ENCODE peak calls at places on chromosomes 12 and 14, in seven cellular contexts. S, V, M, F, H, Z and C are unnamed samples.

GRCh38 chr12:6873094-6874006 is at the start of gene SPSB2:
- DNase-seq in V (peak), H (peak), Z (peak), F (peak), S (peak), M (peak), C (peak)

GRCh38 chr12:123141615-123142517 is 9.0 kb downstream of the PITPNM2 start:
- DNase-seq in S (no peak), F (no peak), V (peak), H (no peak), M (peak), Z (no peak), C (peak)

GRCh38 chr12:106094304-106094703 is 44.5 kb downstream of the NUAK1 start:
- DNase-seq in Z (no peak), H (no peak), M (no peak), F (no peak), S (no peak), V (peak), C (no peak)

GRCh38 chr12:56338643-56339422 is at the start of gene IL23A:
- DNase-seq in S (no peak), V (no peak), H (peak), F (peak), Z (no peak), M (no peak), C (no peak)

GRCh38 chr14:52241102-52241793 is 26.2 kb upstream of the PTGDR start:
- DNase-seq in H (no peak), M (no peak), F (no peak), S (no peak), V (no peak), Z (no peak), C (no peak)

GRCh38 chr14:104789752-104790743 is 5.5 kb downstream of the AKT1 start:
- DNase-seq in Z (no peak), S (no peak), V (no peak), F (no peak), H (no peak), M (no peak), C (no peak)

GRCh38 chr12:94098466-94098865 is 49.9 kb upstream of the PLXNC1 start:
- DNase-seq in M (no peak), V (no peak), S (no peak), Z (no peak), H (no peak), F (no peak), C (no peak)

GRCh38 chr12:42104087-42104486 is 40.6 kb downstream of the GXYLT1 start:
- DNase-seq in V (no peak), M (no peak), F (no peak), Z (no peak), S (no peak), H (no peak), C (no peak)

GRCh38 chr12:20184514-20184913 is 183.8 kb upstream of the PDE3A start:
- DNase-seq in V (no peak), Z (no peak), S (no peak), M (no peak), H (no peak), F (no peak), C (no peak)

GRCh38 chr12:126570571-126570970 is 1505.3 kb downstream of the AACS start:
- DNase-seq in Z (no peak), V (no peak), S (no peak), F (no peak), H (no peak), M (no peak), C (no peak)

GRCh38 chr12:20656600-20656999 is 38.5 kb upstream of the SLCO1C1 start:
- DNase-seq in H (no peak), Z (no peak), V (peak), M (no peak), F (no peak), S (no peak), C (no peak)

GRCh38 chr12:10722502-10722904 is 620 bp downstream of the YBX3 start:
- DNase-seq in H (peak), F (no peak), M (peak), V (peak), Z (peak), S (peak), C (peak)

GRCh38 chr14:104824353-104824997 is 23.6 kb downstream of the ZBTB42 start:
- DNase-seq in M (no peak), V (no peak), Z (no peak), F (no peak), S (no peak), H (no peak), C (no peak)

GRCh38 chr14:104593241-104593701 is 11.3 kb downstream of the TMEM179 start:
- DNase-seq in Z (no peak), M (no peak), S (peak), F (no peak), H (no peak), V (no peak), C (no peak)

GRCh38 chr12:131209082-131210070 is 255.7 kb downstream of the ADGRD1 start:
- DNase-seq in Z (no peak), S (no peak), H (no peak), V (no peak), M (no peak), F (no peak), C (no peak)

GRCh38 chr12:92098594-92099370 is 46.9 kb downstream of the BTG1 start:
- DNase-seq in Z (no peak), M (no peak), V (peak), H (no peak), F (no peak), S (no peak), C (no peak)

GRCh38 chr12:82800185-82800584 is 113.5 kb downstream of the TMTC2 start:
- DNase-seq in H (no peak), Z (no peak), S (peak), M (no peak), F (no peak), V (no peak), C (no peak)

GRCh38 chr12:110619534-110619953 is 5.6 kb downstream of the TCTN1 start:
- DNase-seq in Z (no peak), M (no peak), V (no peak), S (peak), F (no peak), H (no peak), C (no peak)

GRCh38 chr12:68790081-68790951 is 17.7 kb upstream of the MDM2 start:
- DNase-seq in M (no peak), S (no peak), V (no peak), H (no peak), Z (no peak), F (no peak), C (no peak)

GRCh38 chr12:68786929-68787328 is 21.0 kb upstream of the MDM2 start:
- DNase-seq in Z (no peak), F (no peak), M (no peak), V (peak), H (no peak), S (no peak), C (no peak)

GRCh38 chr12:68788554-68789143 is 19.3 kb upstream of the MDM2 start:
- DNase-seq in H (no peak), F (no peak), S (no peak), Z (no peak), M (no peak), V (no peak), C (no peak)

GRCh38 chr12:68790952-68791234 is 17.1 kb upstream of the MDM2 start:
- DNase-seq in F (no peak), Z (no peak), V (no peak), H (no peak), M (no peak), S (no peak), C (no peak)

GRCh38 chr12:68789144-68789878 is 18.7 kb upstream of the MDM2 start:
- DNase-seq in H (no peak), S (no peak), M (no peak), F (no peak), Z (no peak), V (peak), C (no peak)
- H3K27ac ChIP-seq in H (no peak), S (no peak), M (no peak), F (no peak), Z (peak), V (peak), C (no peak)

DNA sequence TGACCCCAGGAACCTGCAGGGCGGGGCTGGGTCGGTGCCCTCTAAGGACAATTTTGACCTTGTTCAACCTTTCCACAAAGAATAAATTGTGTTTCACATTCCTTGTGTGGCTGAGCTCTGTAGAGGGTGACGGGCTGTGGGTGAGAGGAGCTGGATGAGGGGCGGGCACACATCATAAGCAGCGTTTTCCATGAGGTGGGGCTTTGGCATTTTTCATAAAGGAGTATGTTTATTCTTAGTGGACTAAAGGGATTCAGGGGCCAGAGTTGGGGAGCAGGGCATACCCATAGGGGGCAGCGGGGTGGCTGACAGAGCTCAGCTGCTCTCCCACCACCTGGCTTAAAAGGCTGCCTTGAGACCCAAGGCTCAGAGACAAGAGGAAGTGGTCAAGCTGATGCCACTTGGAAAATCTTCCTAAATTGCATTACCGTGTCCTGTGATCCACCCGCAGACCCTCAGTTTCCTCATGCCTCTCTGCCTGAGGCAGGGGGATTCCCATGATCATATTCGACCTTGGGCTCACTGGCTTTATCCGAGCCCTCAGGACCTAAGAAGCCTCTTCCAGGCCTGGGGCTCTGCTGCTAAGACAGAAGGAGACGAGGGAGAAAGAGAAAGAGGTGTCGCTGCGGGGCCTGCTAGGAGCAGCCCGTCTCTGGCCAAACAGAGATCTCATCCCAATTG is 11.4 kb downstream of the MMP14 start:
- DNase-seq in M (no peak), Z (no peak), H (no peak), F (no peak), S (peak), V (no peak), C (no peak)
- TF ChIP-seq CTCF in M (no peak), Z (no peak), H (no peak), F (no peak), S (peak), V (no peak), C (peak)

GRCh38 chr12:1773937-1774655 is 46.3 kb upstream of the LRTM2 start:
- DNase-seq in H (no peak), F (no peak), V (no peak), Z (no peak), S (no peak), M (no peak), C (no peak)
- H3K27ac ChIP-seq in H (no peak), F (no peak), V (no peak), Z (no peak), S (no peak), M (no peak), C (no peak)

GRCh38 chr12:85310456-85311076 is 30.5 kb downstream of the ALX1 start:
- DNase-seq in F (no peak), S (no peak), V (no peak), M (no peak), H (no peak), Z (no peak), C (no peak)
- TF ChIP-seq CTCF in F (no peak), S (peak), V (no peak), M (no peak), H (peak), Z (peak), C (no peak)

DNA sequence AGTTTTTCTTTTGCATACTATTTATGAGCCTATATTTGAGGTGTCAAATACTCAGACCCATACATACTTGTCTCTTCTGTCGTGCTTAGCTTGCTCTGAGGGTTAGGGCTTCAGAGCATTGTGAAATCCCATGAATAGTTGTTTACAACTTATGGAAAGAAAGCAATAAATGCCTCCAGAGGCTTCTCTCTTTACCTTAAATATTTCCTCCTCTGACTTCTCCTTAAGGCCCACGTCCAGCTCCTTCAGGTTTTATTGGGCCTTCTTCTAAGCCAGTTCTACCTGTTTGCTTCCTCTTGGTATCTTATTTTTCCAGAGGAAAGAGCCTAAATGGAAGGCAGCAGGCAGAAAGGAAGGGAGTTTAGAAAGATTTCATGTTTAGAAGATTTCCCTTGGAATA is 218.6 kb downstream of the SPTSSA start:
- DNase-seq in Z (no peak), F (no peak), S (no peak), M (no peak), H (no peak), V (no peak), C (no peak)
- H3K27ac ChIP-seq in Z (no peak), F (no peak), S (no peak), M (no peak), H (no peak), V (no peak), C (no peak)

DNA sequence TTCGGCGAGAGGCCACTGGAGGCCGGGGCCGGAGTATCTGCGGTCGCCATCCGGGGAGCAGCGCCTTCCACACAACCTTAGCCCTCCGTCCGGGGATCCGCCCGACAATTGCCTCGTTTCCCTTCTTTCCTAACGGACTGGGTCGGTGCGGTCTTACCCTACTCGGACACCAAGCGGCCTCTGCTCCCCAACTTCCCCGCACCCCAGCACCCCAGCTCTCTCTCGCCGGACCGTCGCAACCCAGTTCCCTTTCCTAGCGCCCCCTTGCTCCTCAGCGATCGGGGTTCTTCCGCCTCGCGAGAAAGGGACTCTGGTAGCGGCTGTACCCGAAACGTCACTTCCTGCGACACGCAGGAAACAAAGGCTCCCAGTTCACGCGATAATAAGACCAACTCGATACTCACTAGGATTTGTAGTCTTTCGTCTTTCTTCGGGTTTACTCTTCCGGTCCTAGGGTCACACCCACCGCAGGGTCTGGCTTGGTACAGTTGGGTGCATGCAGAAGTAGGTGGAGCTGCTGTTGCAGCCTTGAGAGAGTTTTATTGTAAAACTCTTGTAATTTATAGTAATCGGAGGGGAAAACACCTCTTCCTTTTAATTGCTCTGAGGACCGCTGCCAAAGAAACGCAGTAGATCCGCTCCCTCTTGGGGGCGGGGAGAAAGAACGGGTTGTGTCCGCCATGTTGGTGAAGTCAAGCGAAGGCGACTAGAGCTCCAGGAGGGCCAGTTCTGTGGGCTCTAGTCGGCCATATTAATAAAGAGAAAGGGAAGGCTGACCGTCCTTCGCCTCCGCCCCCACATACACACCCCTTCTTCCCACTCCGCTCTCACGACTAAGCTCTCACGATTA is at the start of the genes THAP2 and ZFC3H1:
- DNase-seq in V (peak), Z (peak), H (peak), M (peak), F (peak), S (peak), C (peak)
- TF ChIP-seq CTCF in V (peak), Z (peak), H (no peak), M (peak), F (no peak), S (peak), C (peak)

GRCh38 chr12:98438826-98439225 is 76.6 kb upstream of the TMPO start:
- DNase-seq in S (no peak), M (no peak), F (no peak), V (no peak), Z (no peak), H (no peak), C (peak)
- H3K27ac ChIP-seq in S (no peak), M (peak), F (no peak), V (no peak), Z (peak), H (no peak), C (no peak)

GRCh38 chr14:106044949-106045596 is 518.7 kb downstream of the TMEM121 start:
- DNase-seq in M (peak), Z (peak), F (peak), S (peak), V (peak), H (peak), C (peak)
- TF ChIP-seq CTCF in M (no peak), Z (peak), F (peak), S (peak), V (peak), H (peak), C (peak)

DNA sequence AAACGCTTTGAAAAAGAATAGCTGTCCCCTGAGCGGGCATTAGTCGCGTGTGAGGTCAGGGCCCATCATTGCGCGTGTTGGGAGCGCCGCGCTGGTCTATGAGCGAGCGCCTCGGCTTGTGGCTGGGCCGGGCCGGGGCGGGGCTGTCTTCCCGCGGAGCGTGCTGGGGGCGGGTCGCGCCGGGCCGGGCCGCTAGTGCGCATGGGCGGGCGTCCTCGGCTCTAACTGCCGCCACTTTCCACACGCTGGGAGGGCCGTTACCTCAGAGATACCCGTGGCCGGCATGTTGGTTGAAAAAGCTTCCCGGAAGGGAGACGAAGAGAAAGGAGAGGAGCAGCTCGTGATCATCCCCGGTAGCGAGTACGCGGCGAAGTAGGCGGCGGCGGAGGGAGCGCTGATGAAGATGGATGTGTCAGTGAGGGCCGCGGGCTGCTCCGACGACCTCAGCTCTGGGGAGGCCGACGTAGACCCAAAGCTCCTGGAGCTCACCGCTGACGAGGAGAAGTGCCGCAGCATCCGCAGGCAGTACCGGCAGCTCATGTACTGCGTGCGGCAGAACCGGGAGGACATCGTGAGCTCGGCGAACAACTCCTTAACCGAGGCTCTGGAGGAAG is at the start of gene EID3:
- DNase-seq in M (peak), S (peak), V (no peak), H (peak), F (peak), Z (peak), C (no peak)
- H3K27ac ChIP-seq in M (peak), S (no peak), V (no peak), H (peak), F (peak), Z (peak), C (no peak)

GRCh38 chr12:67220065-67220464 is 49.1 kb upstream of the CAND1 start:
- DNase-seq in F (no peak), S (no peak), M (no peak), Z (no peak), H (no peak), V (peak), C (peak)

GRCh38 chr12:67217647-67218046 is 51.5 kb upstream of the CAND1 start:
- DNase-seq in M (no peak), V (no peak), F (no peak), H (no peak), Z (no peak), S (no peak), C (no peak)

GRCh38 chr12:67223225-67223624 is 45.9 kb upstream of the CAND1 start:
- DNase-seq in H (no peak), F (no peak), M (no peak), S (no peak), Z (no peak), V (no peak), C (no peak)

DNA sequence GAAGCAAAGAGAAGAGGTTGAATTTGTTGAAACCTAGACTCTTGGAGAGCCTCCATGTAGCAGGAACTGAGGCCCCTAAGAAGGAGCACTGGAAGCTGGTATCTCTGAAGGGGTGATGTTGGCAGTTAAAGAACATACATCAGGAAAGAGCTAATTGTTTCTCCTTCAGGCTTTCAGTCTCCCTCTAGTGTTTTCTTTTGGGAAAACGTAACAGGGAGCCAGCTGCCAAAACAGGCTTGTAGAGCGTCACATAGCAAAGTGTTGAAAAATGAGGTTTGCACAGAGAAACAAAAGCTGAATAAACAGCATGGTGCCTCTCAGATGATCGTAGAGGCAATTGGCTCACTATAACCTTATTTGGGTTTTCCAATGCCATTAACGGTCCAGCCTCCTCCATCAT is 46.9 kb upstream of the CAND1 start:
- DNase-seq in H (no peak), F (no peak), M (no peak), V (no peak), Z (no peak), S (no peak), C (no peak)
- TF ChIP-seq CTCF in H (no peak), F (no peak), M (peak), V (peak), Z (peak), S (peak), C (peak)